ENCODE peak calls at places on chromosome 2, in eight cellular contexts. One of them, this sample, is unnamed.

GRCh38 chr2:232363784-232364615 is 14.6 kb upstream of the ALPP start:
- DNase-seq in endodermal cell: no peak
- DNase-seq in activated CD8-positive, alpha-beta T cell treated with anti-CD3 and anti-CD28 coated beads for 36 hours: peak
- DNase-seq in CD8-positive, alpha-beta T cell: no peak
- DNase-seq in upper lobe of right lung: peak
- DNase-seq in GM23338: no peak
- DNase-seq in fibroblast of mammary gland: no peak
- DNase-seq in heart right ventricle: no peak
- DNase-seq in this sample: no peak

GRCh38 chr2:11703700-11704099 is 33.7 kb upstream of the NTSR2 start:
- DNase-seq in activated CD8-positive, alpha-beta T cell treated with anti-CD3 and anti-CD28 coated beads for 36 hours: no peak
- DNase-seq in upper lobe of right lung: no peak
- DNase-seq in fibroblast of mammary gland: peak
- DNase-seq in heart right ventricle: no peak
- DNase-seq in GM23338: no peak
- DNase-seq in endodermal cell: no peak
- DNase-seq in CD8-positive, alpha-beta T cell: no peak
- DNase-seq in this sample: no peak

GRCh38 chr2:204202253-204202652 is 265.7 kb downstream of the ICOS start:
- DNase-seq in upper lobe of right lung: no peak
- DNase-seq in GM23338: no peak
- DNase-seq in activated CD8-positive, alpha-beta T cell treated with anti-CD3 and anti-CD28 coated beads for 36 hours: no peak
- DNase-seq in CD8-positive, alpha-beta T cell: no peak
- DNase-seq in fibroblast of mammary gland: no peak
- DNase-seq in endodermal cell: no peak
- DNase-seq in heart right ventricle: no peak
- DNase-seq in this sample: no peak

GRCh38 chr2:135948642-135949355 is 36.6 kb downstream of the DARS1 start:
- DNase-seq in endodermal cell: no peak
- DNase-seq in activated CD8-positive, alpha-beta T cell treated with anti-CD3 and anti-CD28 coated beads for 36 hours: peak
- DNase-seq in heart right ventricle: no peak
- DNase-seq in GM23338: no peak
- DNase-seq in fibroblast of mammary gland: peak
- DNase-seq in CD8-positive, alpha-beta T cell: peak
- DNase-seq in upper lobe of right lung: no peak
- DNase-seq in this sample: no peak

GRCh38 chr2:226048625-226049024 is 649.1 kb downstream of the NYAP2 start:
- DNase-seq in heart right ventricle: no peak
- DNase-seq in endodermal cell: no peak
- DNase-seq in CD8-positive, alpha-beta T cell: no peak
- DNase-seq in fibroblast of mammary gland: peak
- DNase-seq in upper lobe of right lung: no peak
- DNase-seq in activated CD8-positive, alpha-beta T cell treated with anti-CD3 and anti-CD28 coated beads for 36 hours: no peak
- DNase-seq in GM23338: peak
- DNase-seq in this sample: no peak

GRCh38 chr2:172448544-172449267 is 21.3 kb downstream of the ITGA6 start:
- DNase-seq in endodermal cell: no peak
- DNase-seq in upper lobe of right lung: no peak
- DNase-seq in fibroblast of mammary gland: no peak
- DNase-seq in GM23338: peak
- DNase-seq in CD8-positive, alpha-beta T cell: no peak
- DNase-seq in activated CD8-positive, alpha-beta T cell treated with anti-CD3 and anti-CD28 coated beads for 36 hours: no peak
- DNase-seq in heart right ventricle: no peak
- DNase-seq in this sample: no peak

GRCh38 chr2:212672186-212672585 is 133.6 kb upstream of the ERBB4 start:
- DNase-seq in endodermal cell: no peak
- DNase-seq in activated CD8-positive, alpha-beta T cell treated with anti-CD3 and anti-CD28 coated beads for 36 hours: no peak
- DNase-seq in heart right ventricle: no peak
- DNase-seq in fibroblast of mammary gland: peak
- DNase-seq in upper lobe of right lung: no peak
- DNase-seq in GM23338: no peak
- DNase-seq in CD8-positive, alpha-beta T cell: no peak
- DNase-seq in this sample: no peak

GRCh38 chr2:181984814-181985631 is 630 bp upstream of the PPP1R1C start:
- DNase-seq in upper lobe of right lung: no peak
- DNase-seq in fibroblast of mammary gland: no peak
- DNase-seq in activated CD8-positive, alpha-beta T cell treated with anti-CD3 and anti-CD28 coated beads for 36 hours: no peak
- DNase-seq in GM23338: no peak
- DNase-seq in heart right ventricle: no peak
- DNase-seq in endodermal cell: no peak
- DNase-seq in CD8-positive, alpha-beta T cell: no peak
- DNase-seq in this sample: no peak

GRCh38 chr2:218292700-218293014 is 354 bp upstream of the TMBIM1 start:
- DNase-seq in GM23338: no peak
- DNase-seq in heart right ventricle: no peak
- DNase-seq in CD8-positive, alpha-beta T cell: no peak
- DNase-seq in upper lobe of right lung: no peak
- DNase-seq in endodermal cell: no peak
- DNase-seq in activated CD8-positive, alpha-beta T cell treated with anti-CD3 and anti-CD28 coated beads for 36 hours: no peak
- DNase-seq in fibroblast of mammary gland: no peak
- DNase-seq in this sample: no peak

GRCh38 chr2:142536501-142536900 is 341.0 kb upstream of the KYNU start:
- DNase-seq in endodermal cell: no peak
- DNase-seq in CD8-positive, alpha-beta T cell: no peak
- DNase-seq in fibroblast of mammary gland: no peak
- DNase-seq in heart right ventricle: no peak
- DNase-seq in activated CD8-positive, alpha-beta T cell treated with anti-CD3 and anti-CD28 coated beads for 36 hours: no peak
- DNase-seq in upper lobe of right lung: no peak
- DNase-seq in GM23338: peak
- DNase-seq in this sample: no peak

GRCh38 chr2:3478846-3479385 is 40.4 kb downstream of the ADI1 start:
- DNase-seq in endodermal cell: no peak
- DNase-seq in activated CD8-positive, alpha-beta T cell treated with anti-CD3 and anti-CD28 coated beads for 36 hours: no peak
- DNase-seq in GM23338: no peak
- DNase-seq in heart right ventricle: no peak
- DNase-seq in CD8-positive, alpha-beta T cell: no peak
- DNase-seq in upper lobe of right lung: no peak
- DNase-seq in fibroblast of mammary gland: no peak
- DNase-seq in this sample: no peak

GRCh38 chr2:110871637-110872036 is 139.3 kb downstream of the ACOXL start:
- DNase-seq in upper lobe of right lung: no peak
- DNase-seq in activated CD8-positive, alpha-beta T cell treated with anti-CD3 and anti-CD28 coated beads for 36 hours: peak
- DNase-seq in endodermal cell: no peak
- DNase-seq in heart right ventricle: no peak
- DNase-seq in fibroblast of mammary gland: no peak
- DNase-seq in GM23338: no peak
- DNase-seq in CD8-positive, alpha-beta T cell: no peak
- DNase-seq in this sample: peak

GRCh38 chr2:225113356-225114015 is 71.2 kb upstream of the DOCK10 start:
- DNase-seq in upper lobe of right lung: no peak
- DNase-seq in endodermal cell: no peak
- DNase-seq in fibroblast of mammary gland: no peak
- DNase-seq in GM23338: no peak
- DNase-seq in CD8-positive, alpha-beta T cell: no peak
- DNase-seq in heart right ventricle: no peak
- DNase-seq in activated CD8-positive, alpha-beta T cell treated with anti-CD3 and anti-CD28 coated beads for 36 hours: no peak
- DNase-seq in this sample: no peak

GRCh38 chr2:29878898-29879297 is 42.5 kb downstream of the ALK start:
- DNase-seq in heart right ventricle: no peak
- DNase-seq in CD8-positive, alpha-beta T cell: no peak
- DNase-seq in fibroblast of mammary gland: peak
- DNase-seq in endodermal cell: no peak
- DNase-seq in upper lobe of right lung: no peak
- DNase-seq in GM23338: no peak
- DNase-seq in activated CD8-positive, alpha-beta T cell treated with anti-CD3 and anti-CD28 coated beads for 36 hours: no peak
- DNase-seq in this sample: no peak

GRCh38 chr2:117693166-117693565 is 121.3 kb upstream of the DDX18 start:
- DNase-seq in activated CD8-positive, alpha-beta T cell treated with anti-CD3 and anti-CD28 coated beads for 36 hours: no peak
- DNase-seq in fibroblast of mammary gland: no peak
- DNase-seq in heart right ventricle: no peak
- DNase-seq in CD8-positive, alpha-beta T cell: no peak
- DNase-seq in GM23338: no peak
- DNase-seq in endodermal cell: no peak
- DNase-seq in upper lobe of right lung: no peak
- DNase-seq in this sample: no peak

GRCh38 chr2:133886735-133887675 is 318.7 kb upstream of the NCKAP5 start:
- DNase-seq in endodermal cell: peak
- DNase-seq in CD8-positive, alpha-beta T cell: peak
- DNase-seq in fibroblast of mammary gland: peak
- DNase-seq in GM23338: peak
- DNase-seq in upper lobe of right lung: peak
- DNase-seq in heart right ventricle: peak
- DNase-seq in activated CD8-positive, alpha-beta T cell treated with anti-CD3 and anti-CD28 coated beads for 36 hours: peak
- DNase-seq in this sample: peak

GRCh38 chr2:55838653-55839052 is 84.9 kb downstream of the EFEMP1 start:
- DNase-seq in GM23338: no peak
- DNase-seq in fibroblast of mammary gland: no peak
- DNase-seq in CD8-positive, alpha-beta T cell: no peak
- DNase-seq in upper lobe of right lung: no peak
- DNase-seq in activated CD8-positive, alpha-beta T cell treated with anti-CD3 and anti-CD28 coated beads for 36 hours: no peak
- DNase-seq in heart right ventricle: no peak
- DNase-seq in endodermal cell: no peak
- DNase-seq in this sample: no peak

GRCh38 chr2:235553696-235554100 is 59.9 kb downstream of the AGAP1 start:
- DNase-seq in upper lobe of right lung: no peak
- DNase-seq in heart right ventricle: no peak
- DNase-seq in CD8-positive, alpha-beta T cell: no peak
- DNase-seq in GM23338: no peak
- DNase-seq in activated CD8-positive, alpha-beta T cell treated with anti-CD3 and anti-CD28 coated beads for 36 hours: no peak
- DNase-seq in endodermal cell: no peak
- DNase-seq in fibroblast of mammary gland: no peak
- DNase-seq in this sample: no peak

GRCh38 chr2:219045937-219046550 is 4.7 kb upstream of the CFAP65 start:
- DNase-seq in GM23338: peak
- DNase-seq in endodermal cell: peak
- DNase-seq in upper lobe of right lung: no peak
- DNase-seq in activated CD8-positive, alpha-beta T cell treated with anti-CD3 and anti-CD28 coated beads for 36 hours: peak
- DNase-seq in CD8-positive, alpha-beta T cell: no peak
- DNase-seq in fibroblast of mammary gland: peak
- DNase-seq in heart right ventricle: no peak
- DNase-seq in this sample: no peak

GRCh38 chr2:42978887-42979415 is 186.6 kb upstream of the HAAO start:
- DNase-seq in endodermal cell: no peak
- DNase-seq in fibroblast of mammary gland: no peak
- DNase-seq in GM23338: no peak
- DNase-seq in CD8-positive, alpha-beta T cell: no peak
- DNase-seq in activated CD8-positive, alpha-beta T cell treated with anti-CD3 and anti-CD28 coated beads for 36 hours: no peak
- DNase-seq in upper lobe of right lung: no peak
- DNase-seq in heart right ventricle: no peak
- DNase-seq in this sample: no peak

DNA sequence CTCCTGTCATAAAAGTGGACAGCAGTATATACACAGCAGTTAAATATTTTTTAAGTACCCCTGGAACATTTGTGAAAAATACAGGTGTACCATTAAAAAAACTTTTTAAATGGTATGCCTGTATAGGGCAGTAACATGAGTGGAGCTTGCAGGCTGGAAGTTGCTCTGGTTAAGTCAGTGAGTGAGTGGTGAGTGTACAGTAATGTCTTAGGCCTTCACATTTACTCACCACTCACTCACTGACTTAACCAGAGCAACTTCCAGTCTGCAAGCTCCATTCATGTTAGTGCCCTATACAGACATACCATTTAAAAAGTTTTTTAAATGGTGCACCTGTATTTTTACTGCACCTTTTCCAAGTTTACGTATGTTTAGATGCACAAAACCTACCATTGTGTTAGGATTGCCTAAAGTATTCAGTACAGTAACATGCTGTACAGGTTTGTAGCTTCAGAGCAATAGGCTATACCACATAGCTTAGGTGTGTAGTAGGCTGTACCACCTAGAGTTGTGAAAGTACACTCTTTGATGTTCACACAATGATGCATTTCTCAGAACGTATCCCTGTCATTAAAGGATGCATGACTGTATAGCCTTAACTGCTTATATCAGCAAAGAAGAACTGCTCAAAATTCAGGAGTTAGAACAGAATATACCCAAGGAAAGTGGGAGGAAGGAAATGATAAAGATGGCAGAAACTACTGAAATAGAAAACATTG is 112.6 kb downstream of the EHBP1 start:
- DNase-seq in CD8-positive, alpha-beta T cell: no peak
- DNase-seq in endodermal cell: no peak
- DNase-seq in fibroblast of mammary gland: peak
- DNase-seq in heart right ventricle: no peak
- DNase-seq in GM23338: no peak
- DNase-seq in upper lobe of right lung: no peak
- DNase-seq in activated CD8-positive, alpha-beta T cell treated with anti-CD3 and anti-CD28 coated beads for 36 hours: no peak
- DNase-seq in this sample: no peak
- TF ChIP-seq CTCF in CD8-positive, alpha-beta T cell: no peak
- TF ChIP-seq CTCF in endodermal cell: no peak
- TF ChIP-seq CTCF in fibroblast of mammary gland: no peak
- TF ChIP-seq CTCF in heart right ventricle: no peak
- TF ChIP-seq CTCF in GM23338: no peak
- TF ChIP-seq CTCF in upper lobe of right lung: no peak
- TF ChIP-seq CTCF in activated CD8-positive, alpha-beta T cell treated with anti-CD3 and anti-CD28 coated beads for 36 hours: no peak
- TF ChIP-seq CTCF in this sample: no peak

GRCh38 chr2:240892925-240893324 is 3.0 kb downstream of the MAB21L4 start:
- DNase-seq in GM23338: no peak
- DNase-seq in fibroblast of mammary gland: no peak
- DNase-seq in endodermal cell: no peak
- DNase-seq in upper lobe of right lung: no peak
- DNase-seq in heart right ventricle: no peak
- DNase-seq in CD8-positive, alpha-beta T cell: no peak
- DNase-seq in activated CD8-positive, alpha-beta T cell treated with anti-CD3 and anti-CD28 coated beads for 36 hours: no peak
- DNase-seq in this sample: no peak
- TF ChIP-seq CTCF in GM23338: no peak
- TF ChIP-seq CTCF in fibroblast of mammary gland: no peak
- TF ChIP-seq CTCF in endodermal cell: no peak
- TF ChIP-seq CTCF in upper lobe of right lung: no peak
- TF ChIP-seq CTCF in heart right ventricle: no peak
- TF ChIP-seq CTCF in CD8-positive, alpha-beta T cell: no peak
- TF ChIP-seq CTCF in activated CD8-positive, alpha-beta T cell treated with anti-CD3 and anti-CD28 coated beads for 36 hours: no peak
- TF ChIP-seq CTCF in this sample: no peak

GRCh38 chr2:230864605-230865323 is at the start of gene ITM2C:
- DNase-seq in fibroblast of mammary gland: peak
- DNase-seq in upper lobe of right lung: peak
- DNase-seq in CD8-positive, alpha-beta T cell: peak
- DNase-seq in endodermal cell: peak
- DNase-seq in activated CD8-positive, alpha-beta T cell treated with anti-CD3 and anti-CD28 coated beads for 36 hours: peak
- DNase-seq in heart right ventricle: peak
- DNase-seq in GM23338: peak
- DNase-seq in this sample: no peak
- TF ChIP-seq CTCF in fibroblast of mammary gland: peak
- TF ChIP-seq CTCF in upper lobe of right lung: peak
- TF ChIP-seq CTCF in CD8-positive, alpha-beta T cell: peak
- TF ChIP-seq CTCF in endodermal cell: peak
- TF ChIP-seq CTCF in activated CD8-positive, alpha-beta T cell treated with anti-CD3 and anti-CD28 coated beads for 36 hours: peak
- TF ChIP-seq CTCF in heart right ventricle: peak
- TF ChIP-seq CTCF in GM23338: peak
- TF ChIP-seq CTCF in this sample: peak

GRCh38 chr2:13195270-13195669 is 478.5 kb downstream of the TRIB2 start:
- DNase-seq in heart right ventricle: no peak
- DNase-seq in endodermal cell: no peak
- DNase-seq in fibroblast of mammary gland: no peak
- DNase-seq in GM23338: no peak
- DNase-seq in CD8-positive, alpha-beta T cell: no peak
- DNase-seq in upper lobe of right lung: no peak
- DNase-seq in activated CD8-positive, alpha-beta T cell treated with anti-CD3 and anti-CD28 coated beads for 36 hours: no peak
- DNase-seq in this sample: no peak

GRCh38 chr2:13193075-13193474 is 476.3 kb downstream of the TRIB2 start:
- DNase-seq in CD8-positive, alpha-beta T cell: no peak
- DNase-seq in heart right ventricle: no peak
- DNase-seq in endodermal cell: no peak
- DNase-seq in fibroblast of mammary gland: peak
- DNase-seq in upper lobe of right lung: no peak
- DNase-seq in activated CD8-positive, alpha-beta T cell treated with anti-CD3 and anti-CD28 coated beads for 36 hours: no peak
- DNase-seq in GM23338: peak
- DNase-seq in this sample: no peak

DNA sequence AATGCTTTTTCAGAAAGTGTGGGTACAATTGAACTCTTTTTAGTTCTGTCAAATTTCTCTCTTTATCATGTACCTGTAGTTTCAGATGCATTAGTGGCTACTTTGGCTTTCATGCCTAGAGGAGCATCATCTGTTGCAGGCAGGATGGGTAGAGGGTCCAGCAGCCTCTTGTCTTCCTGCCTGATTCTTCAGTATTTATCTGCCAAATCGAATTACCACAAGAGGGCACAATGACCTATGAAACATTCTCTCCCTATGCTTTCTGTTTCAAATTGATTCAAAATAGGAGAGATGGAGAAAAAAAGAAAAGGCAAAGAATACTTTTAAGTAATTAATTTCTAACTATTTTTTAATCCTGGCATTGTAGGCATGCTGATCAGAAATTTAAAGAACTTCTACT is 477.2 kb downstream of the TRIB2 start:
- DNase-seq in activated CD8-positive, alpha-beta T cell treated with anti-CD3 and anti-CD28 coated beads for 36 hours: no peak
- DNase-seq in heart right ventricle: no peak
- DNase-seq in GM23338: peak
- DNase-seq in fibroblast of mammary gland: peak
- DNase-seq in upper lobe of right lung: no peak
- DNase-seq in CD8-positive, alpha-beta T cell: no peak
- DNase-seq in endodermal cell: no peak
- DNase-seq in this sample: no peak
- TF ChIP-seq CTCF in activated CD8-positive, alpha-beta T cell treated with anti-CD3 and anti-CD28 coated beads for 36 hours: peak
- TF ChIP-seq CTCF in heart right ventricle: no peak
- TF ChIP-seq CTCF in GM23338: peak
- TF ChIP-seq CTCF in fibroblast of mammary gland: peak
- TF ChIP-seq CTCF in upper lobe of right lung: peak
- TF ChIP-seq CTCF in CD8-positive, alpha-beta T cell: no peak
- TF ChIP-seq CTCF in endodermal cell: peak
- TF ChIP-seq CTCF in this sample: peak